ENCODE peak calls at places on chromosomes 12 and 14, in ten cellular contexts. S, T, Z, A, X, F, U, K, G and Q are unnamed samples.

GRCh38 chr12:122533841-122534240 is 6.8 kb downstream of the KNTC1 start:
- DNase-seq in T (no peak), F (no peak), G (no peak), Z (no peak), S (no peak), A (no peak), K (no peak), X (no peak), U (no peak), Q (no peak)

GRCh38 chr12:69241444-69242092 is 2.2 kb downstream of the CPSF6 start:
- DNase-seq in X (no peak), F (no peak), K (peak), G (no peak), Z (no peak), T (no peak), U (no peak), A (no peak), S (no peak), Q (no peak)

GRCh38 chr12:105469701-105470100 is 139.2 kb downstream of the C12orf75 start:
- DNase-seq in G (no peak), T (no peak), S (no peak), A (no peak), X (no peak), U (no peak), Z (no peak), K (no peak), F (no peak), Q (no peak)

GRCh38 chr14:92644601-92645515 is 103.6 kb downstream of the LGMN start:
- DNase-seq in F (no peak), A (no peak), Z (no peak), S (no peak), G (no peak), T (no peak), X (no peak), U (no peak), K (no peak), Q (no peak)

GRCh38 chr12:81811066-81811777 is 52.1 kb upstream of the PPFIA2 start:
- DNase-seq in X (no peak), S (no peak), U (no peak), K (no peak), G (no peak), Z (no peak), F (no peak), T (no peak), A (no peak), Q (peak)

GRCh38 chr12:30882706-30883105 is 43.8 kb upstream of the TSPAN11 start:
- DNase-seq in Z (no peak), K (no peak), G (no peak), S (no peak), X (no peak), A (no peak), T (no peak), U (peak), F (no peak), Q (no peak)

GRCh38 chr12:68447807-68448138 is 115.6 kb upstream of the MDM1 start:
- DNase-seq in Z (no peak), U (no peak), T (no peak), G (no peak), F (no peak), K (no peak), S (no peak), A (no peak), X (no peak), Q (no peak)

GRCh38 chr12:77062846-77063461 is 2.4 kb downstream of the E2F7 start:
- DNase-seq in F (no peak), S (no peak), A (no peak), X (peak), K (peak), Z (no peak), T (no peak), G (no peak), U (peak), Q (peak)

GRCh38 chr12:115885040-115885439 is 392.5 kb downstream of the MED13L start:
- DNase-seq in Z (no peak), G (no peak), T (no peak), X (no peak), S (no peak), U (no peak), A (no peak), F (no peak), K (peak), Q (no peak)

GRCh38 chr12:3491938-3492867 is 1.2 kb downstream of the PRMT8 start:
- DNase-seq in U (peak), S (peak), Z (peak), G (peak), A (peak), T (no peak), X (peak), F (peak), K (no peak), Q (peak)

GRCh38 chr12:109966531-109966930 is 29.6 kb downstream of the GIT2 start:
- DNase-seq in G (no peak), K (no peak), U (no peak), X (no peak), S (no peak), Z (no peak), F (no peak), A (no peak), T (no peak), Q (no peak)

GRCh38 chr12:47022296-47022695 is 57.1 kb upstream of the PCED1B start:
- DNase-seq in U (peak), G (no peak), K (no peak), Z (no peak), X (peak), T (no peak), F (no peak), A (no peak), S (no peak), Q (no peak)

GRCh38 chr12:52617403-52617785 is 965 bp downstream of the KRT73 start:
- DNase-seq in F (no peak), Z (no peak), U (no peak), G (no peak), T (no peak), X (no peak), A (no peak), S (no peak), K (no peak), Q (no peak)

GRCh38 chr12:2776129-2776806 is 18.5 kb upstream of the FKBP4 start:
- DNase-seq in T (no peak), X (no peak), S (no peak), F (no peak), U (no peak), K (no peak), Z (no peak), G (no peak), A (no peak), Q (no peak)

GRCh38 chr14:46571970-46572369 is 79.6 kb downstream of the RPL10L start:
- DNase-seq in S (no peak), T (no peak), G (no peak), Z (no peak), X (peak), F (no peak), A (no peak), U (peak), K (peak), Q (no peak)

GRCh38 chr14:89491701-89492381 is 74.8 kb upstream of the FOXN3 start:
- DNase-seq in A (no peak), S (no peak), F (no peak), Z (no peak), X (no peak), K (no peak), G (no peak), T (no peak), U (no peak), Q (no peak)

GRCh38 chr12:51222461-51222860 is 4.6 kb upstream of the POU6F1 start:
- DNase-seq in Z (no peak), F (no peak), X (no peak), S (no peak), U (no peak), T (no peak), K (peak), G (no peak), A (no peak), Q (no peak)

GRCh38 chr12:129531004-129531403 is 372.8 kb downstream of the TMEM132D start:
- DNase-seq in F (no peak), K (peak), Z (no peak), X (no peak), U (peak), S (no peak), G (no peak), T (no peak), A (no peak), Q (no peak)

GRCh38 chr14:86003998-86004397 is 474.1 kb downstream of the FLRT2 start:
- DNase-seq in Z (no peak), S (no peak), F (no peak), T (no peak), K (no peak), G (no peak), U (no peak), A (no peak), X (peak), Q (no peak)

GRCh38 chr14:100446572-100446971 is 123.4 kb downstream of the SLC25A47 start:
- DNase-seq in T (no peak), Z (no peak), X (no peak), U (no peak), A (no peak), S (no peak), F (no peak), K (no peak), G (no peak), Q (no peak)

GRCh38 chr12:130043685-130044421 is 118.4 kb upstream of the FZD10 start:
- DNase-seq in X (no peak), F (no peak), S (no peak), Z (no peak), K (no peak), T (no peak), U (no peak), A (no peak), G (no peak), Q (no peak)

GRCh38 chr14:49992901-49993335 is 100.0 kb downstream of the ARF6 start:
- DNase-seq in Z (no peak), U (no peak), X (peak), K (no peak), G (no peak), A (no peak), F (no peak), T (peak), S (no peak), Q (peak)

GRCh38 chr12:12356886-12357696 is at the start of gene BORCS5:
- DNase-seq in X (peak), G (peak), A (peak), K (peak), F (peak), T (peak), S (peak), Z (peak), U (peak), Q (peak)

GRCh38 chr14:22801716-22802115 is 13.5 kb downstream of the SLC7A7 start:
- DNase-seq in G (no peak), U (no peak), F (no peak), K (no peak), A (no peak), X (no peak), Z (no peak), T (no peak), S (no peak), Q (no peak)

GRCh38 chr14:23172096-23172495 is 11.4 kb downstream of the SLC7A8 start:
- DNase-seq in U (no peak), K (no peak), S (no peak), G (no peak), T (no peak), A (no peak), Z (no peak), F (no peak), X (no peak), Q (no peak)

GRCh38 chr12:111122458-111122878 is 202.1 kb upstream of the MYL2 start:
- DNase-seq in U (no peak), X (no peak), G (no peak), T (no peak), K (no peak), S (no peak), Z (no peak), F (no peak), A (no peak), Q (no peak)

GRCh38 chr12:27178723-27179398 is 65.2 kb upstream of the STK38L start:
- DNase-seq in Z (no peak), U (no peak), F (no peak), S (no peak), K (no peak), G (no peak), T (no peak), A (no peak), X (peak), Q (no peak)

GRCh38 chr12:132211811-132212210 is 67.6 kb downstream of the NOC4L start:
- DNase-seq in K (no peak), X (no peak), U (no peak), G (no peak), T (no peak), A (peak), Z (no peak), F (no peak), S (no peak), Q (no peak)

GRCh38 chr12:52175411-52176350 is 16.1 kb downstream of the KRT80 start:
- DNase-seq in X (no peak), T (no peak), Z (no peak), A (no peak), U (no peak), S (no peak), F (peak), G (no peak), K (peak), Q (no peak)

GRCh38 chr12:116539905-116540482 is 19.2 kb upstream of the MAP1LC3B2 start:
- DNase-seq in X (peak), U (peak), K (no peak), Z (no peak), A (no peak), S (peak), G (no peak), T (no peak), F (no peak), Q (no peak)

GRCh38 chr12:6569786-6570185 is 1.7 kb upstream of the NOP2 start:
- DNase-seq in S (no peak), F (no peak), A (no peak), G (no peak), U (no peak), T (no peak), Z (no peak), X (no peak), K (no peak), Q (no peak)

GRCh38 chr12:91777268-91777997 is 368.2 kb downstream of the BTG1 start:
- DNase-seq in U (no peak), X (peak), A (no peak), F (no peak), S (no peak), G (no peak), K (peak), T (no peak), Z (no peak), Q (no peak)

GRCh38 chr14:70189678-70190077 is 927 bp upstream of the SLC8A3 start:
- DNase-seq in G (no peak), U (no peak), F (no peak), S (no peak), X (no peak), Z (no peak), T (no peak), A (no peak), K (no peak), Q (no peak)

GRCh38 chr12:49455506-49455905 is 83.3 kb upstream of the KCNH3 start:
- DNase-seq in G (no peak), F (no peak), K (no peak), T (no peak), U (no peak), A (no peak), X (no peak), S (no peak), Z (no peak), Q (no peak)

GRCh38 chr14:102086346-102086971 is 385 bp downstream of the HSP90AA1 start:
- DNase-seq in T (peak), U (peak), K (peak), S (peak), Z (peak), A (peak), X (peak), G (no peak), F (no peak), Q (peak)

GRCh38 chr14:101029668-101030290 is 126.3 kb upstream of the RTL1 start:
- DNase-seq in U (no peak), Z (no peak), F (no peak), S (no peak), T (no peak), A (no peak), K (no peak), G (no peak), X (no peak), Q (no peak)